ENCODE peak calls at places on chromosome 7, in six cellular contexts. Z is HTR-8/SVneo, D is myocyte, M is left cardiac atrium, Q is A549, F is retina. A is an unnamed sample.

GRCh38 chr7:69732203-69732602 is 133.9 kb downstream of the AUTS2 start:
- DNase-seq in Z (no peak), D (no peak), M (no peak), Q (peak), F (no peak), A (no peak)

GRCh38 chr7:23410446-23411183 is 59.7 kb downstream of the IGF2BP3 start:
- DNase-seq in Z (no peak), D (no peak), M (no peak), Q (no peak), F (no peak), A (peak)

GRCh38 chr7:69814421-69814962 is 216.2 kb downstream of the AUTS2 start:
- DNase-seq in Z (no peak), D (no peak), M (peak), Q (no peak), F (peak), A (no peak)

GRCh38 chr7:107560898-107561516 is 2.7 kb downstream of the COG5 start:
- DNase-seq in Z (no peak), D (no peak), M (no peak), Q (no peak), F (no peak), A (no peak)

GRCh38 chr7:92404170-92404614 is 43.1 kb upstream of the GATAD1 start:
- DNase-seq in Z (no peak), D (no peak), M (no peak), Q (no peak), F (no peak), A (no peak)

GRCh38 chr7:12210179-12211053 is 678 bp upstream of the TMEM106B start:
- DNase-seq in Z (peak), D (no peak), M (no peak), Q (no peak), F (no peak), A (no peak)

GRCh38 chr7:106767073-106767472 is 98.0 kb upstream of the PIK3CG start:
- DNase-seq in Z (no peak), D (peak), M (no peak), Q (no peak), F (no peak), A (no peak)

GRCh38 chr7:127905491-127906330 is 125.5 kb downstream of the LRRC4 start:
- DNase-seq in Z (no peak), D (no peak), M (no peak), Q (no peak), F (no peak), A (no peak)

A was measured in stimulated activated naive B cell treated with anti-CD40 and anti-IgM and Interleukin-4, amounts not matched to agents 10 μg/mL and 1 μg/mL and 100 μg/mL, for 72 hours.